ENCODE peak calls at places on chromosomes 6 and 20, in ten cellular contexts. J, G, F, V, Q, T, X, D, O and A are unnamed samples.

GRCh38 chr6:133546098-133546497 is 304.9 kb downstream of the EYA4 start:
- DNase-seq in V (no peak), G (no peak), X (no peak), O (no peak), Q (no peak), J (no peak), F (no peak), D (no peak), T (peak; percentile 33), A (no peak)

GRCh38 chr6:54801669-54802068 is 44.9 kb upstream of the FAM83B start:
- DNase-seq in J (no peak), O (peak; percentile 20), X (no peak), T (peak; percentile 87), F (no peak), G (no peak), V (peak; percentile 92), Q (no peak), D (peak; percentile 73), A (no peak)

GRCh38 chr6:31764239-31764638 is 1.8 kb downstream of the SAPCD1 start:
- DNase-seq in V (no peak), F (no peak), X (no peak), O (no peak), T (no peak), Q (peak; percentile 40), G (no peak), D (no peak), J (no peak), A (no peak)

GRCh38 chr6:3292431-3293197 is 33.9 kb downstream of the PSMG4 start:
- DNase-seq in O (no peak), F (peak; percentile 32), G (no peak), V (no peak), X (no peak), T (no peak), D (no peak), Q (no peak), J (no peak), A (no peak)

GRCh38 chr20:47016068-47016664 is 121.5 kb downstream of the EYA2 start:
- DNase-seq in T (no peak), D (no peak), X (no peak), Q (peak; percentile 52), F (no peak), J (no peak), O (no peak), V (no peak), G (no peak), A (no peak)

GRCh38 chr6:155325700-155326516 is 11.6 kb upstream of the TFB1M start:
- DNase-seq in J (no peak), D (no peak), T (no peak), G (no peak), F (peak; percentile 66), V (no peak), X (peak; percentile 13), O (no peak), Q (no peak), A (no peak)

GRCh38 chr6:37149750-37150149 is 20.2 kb upstream of the PIM1 start:
- DNase-seq in Q (no peak), O (no peak), D (no peak), G (no peak), J (no peak), V (no peak), F (no peak), X (no peak), T (no peak), A (no peak)

GRCh38 chr6:32244946-32245398 is 21.1 kb upstream of the NOTCH4 start:
- DNase-seq in T (peak; percentile 62), X (peak; percentile 21), F (peak; percentile 91), V (peak; percentile 82), Q (peak; percentile 93), J (peak; percentile 78), O (peak; percentile 91), G (peak; percentile 58), D (peak; percentile 26), A (peak; percentile 88)

GRCh38 chr20:1171461-1172093 is 13.2 kb downstream of the TMEM74B start:
- DNase-seq in Q (peak; percentile 79), T (peak; percentile 18), J (no peak), G (no peak), D (no peak), O (peak; percentile 28), V (peak; percentile 46), F (peak; percentile 94), X (no peak), A (no peak)